ENCODE peak calls at places on chromosomes 4 and X, in four cellular contexts. One of them, this sample, is unnamed.

GRCh38 chrX:44945736-44946135 is 72.7 kb downstream of the KDM6A start:
- DNase-seq in WTC11: no peak
- DNase-seq in HepG2: peak; percentile 10
- DNase-seq in K562: peak; percentile 9
- DNase-seq in this sample: no peak

GRCh38 chrX:99722094-99722493 is 688.0 kb downstream of the PCDH19 start:
- DNase-seq in WTC11: peak; percentile 13
- DNase-seq in HepG2: no peak
- DNase-seq in K562: no peak
- DNase-seq in this sample: no peak

GRCh38 chrX:130878350-130879341 is 24.4 kb downstream of the ENOX2 start:
- DNase-seq in WTC11: no peak
- DNase-seq in HepG2: no peak
- DNase-seq in K562: no peak
- DNase-seq in this sample: no peak

GRCh38 chrX:93673056-93673868 is at the start of gene NAP1L3:
- DNase-seq in WTC11: peak; percentile 57
- DNase-seq in HepG2: peak; percentile 5
- DNase-seq in K562: no peak
- DNase-seq in this sample: no peak

GRCh38 chrX:53089224-53089842 is 4.6 kb upstream of the KANTR start:
- DNase-seq in WTC11: peak; percentile 30
- DNase-seq in HepG2: no peak
- DNase-seq in K562: peak; percentile 38
- DNase-seq in this sample: no peak

GRCh38 chr4:88938138-88938537 is 118.8 kb downstream of the FAM13A start:
- DNase-seq in WTC11: no peak
- DNase-seq in HepG2: no peak
- DNase-seq in K562: no peak
- DNase-seq in this sample: no peak

GRCh38 chrX:123975180-123975579 is 13.7 kb downstream of the STAG2 start:
- DNase-seq in WTC11: no peak
- DNase-seq in HepG2: no peak
- DNase-seq in K562: no peak
- DNase-seq in this sample: no peak

GRCh38 chr4:6087669-6088068 is 69.4 kb upstream of the C4orf50 start:
- DNase-seq in WTC11: peak; percentile 74
- DNase-seq in HepG2: peak; percentile 39
- DNase-seq in K562: peak; percentile 15
- DNase-seq in this sample: no peak

GRCh38 chrX:48971325-48972213 is at the start of gene KCND1:
- DNase-seq in WTC11: peak; percentile 39
- DNase-seq in HepG2: no peak
- DNase-seq in K562: peak; percentile 21
- DNase-seq in this sample: no peak

GRCh38 chr4:164926301-164926700 is 49.3 kb downstream of the APELA start:
- DNase-seq in WTC11: no peak
- DNase-seq in HepG2: no peak
- DNase-seq in K562: no peak
- DNase-seq in this sample: no peak

GRCh38 chr4:39044947-39045734 is 12.9 kb upstream of the TMEM156 start:
- DNase-seq in WTC11: peak; percentile 46
- DNase-seq in HepG2: no peak
- DNase-seq in K562: peak; percentile 72
- DNase-seq in this sample: no peak

GRCh38 chr4:26300314-26301307 is 20.2 kb upstream of the RBPJ start:
- DNase-seq in WTC11: no peak
- DNase-seq in HepG2: no peak
- DNase-seq in K562: no peak
- DNase-seq in this sample: no peak

GRCh38 chr4:118395057-118395679 is 42.4 kb upstream of the PRSS12 start:
- DNase-seq in WTC11: no peak
- DNase-seq in HepG2: no peak
- DNase-seq in K562: no peak
- DNase-seq in this sample: no peak

GRCh38 chr4:139017861-139018260 is 2.3 kb downstream of the NOCT start:
- DNase-seq in WTC11: no peak
- DNase-seq in HepG2: no peak
- DNase-seq in K562: no peak
- DNase-seq in this sample: no peak

GRCh38 chrX:101117701-101118100 is 19.7 kb downstream of the CENPI start:
- DNase-seq in WTC11: no peak
- DNase-seq in HepG2: no peak
- DNase-seq in K562: no peak
- DNase-seq in this sample: no peak

GRCh38 chr4:67558493-67558892 is at the start of gene STAP1:
- DNase-seq in WTC11: no peak
- DNase-seq in HepG2: no peak
- DNase-seq in K562: no peak
- DNase-seq in this sample: no peak

GRCh38 chrX:129108936-129109335 is 414.4 kb downstream of the SMARCA1 start:
- DNase-seq in WTC11: no peak
- DNase-seq in HepG2: no peak
- DNase-seq in K562: no peak
- DNase-seq in this sample: no peak
- TF ChIP-seq CREM in WTC11: no peak
- TF ChIP-seq CREM in HepG2: no peak
- TF ChIP-seq CREM in K562: no peak
- TF ChIP-seq CREM in this sample: no peak

GRCh38 chr4:9987749-9988346 is 33.4 kb downstream of the SLC2A9 start:
- DNase-seq in WTC11: no peak
- DNase-seq in HepG2: no peak
- DNase-seq in K562: no peak
- DNase-seq in this sample: no peak
- TF ChIP-seq CREM in WTC11: no peak
- TF ChIP-seq CREM in HepG2: no peak
- TF ChIP-seq CREM in K562: no peak
- TF ChIP-seq CREM in this sample: no peak

GRCh38 chrX:138995458-138995857 is 283.9 kb upstream of the FGF13 start:
- DNase-seq in WTC11: no peak
- DNase-seq in HepG2: no peak
- DNase-seq in K562: no peak
- DNase-seq in this sample: no peak

GRCh38 chrX:138996268-138996667 is 284.8 kb upstream of the FGF13 start:
- DNase-seq in WTC11: no peak
- DNase-seq in HepG2: no peak
- DNase-seq in K562: no peak
- DNase-seq in this sample: no peak
- TF ChIP-seq CREM in WTC11: no peak
- TF ChIP-seq CREM in HepG2: no peak
- TF ChIP-seq CREM in K562: no peak
- TF ChIP-seq CREM in this sample: no peak

GRCh38 chr4:89949782-89950387 is 55.2 kb downstream of the MMRN1 start:
- DNase-seq in WTC11: no peak
- DNase-seq in HepG2: no peak
- DNase-seq in K562: no peak
- DNase-seq in this sample: no peak
- TF ChIP-seq CREM in WTC11: no peak
- TF ChIP-seq CREM in HepG2: no peak
- TF ChIP-seq CREM in K562: no peak
- TF ChIP-seq CREM in this sample: no peak

GRCh38 chr4:159048166-159048886 is 54.6 kb upstream of the RAPGEF2 start:
- DNase-seq in WTC11: peak; percentile 32
- DNase-seq in HepG2: peak; percentile 84
- DNase-seq in K562: peak; percentile 70
- DNase-seq in this sample: no peak

GRCh38 chr4:159043861-159044260 is 59.0 kb upstream of the RAPGEF2 start:
- DNase-seq in WTC11: no peak
- DNase-seq in HepG2: no peak
- DNase-seq in K562: no peak
- DNase-seq in this sample: no peak

GRCh38 chr4:159047478-159048165 is 55.3 kb upstream of the RAPGEF2 start:
- DNase-seq in WTC11: no peak
- DNase-seq in HepG2: peak; percentile 25
- DNase-seq in K562: peak; percentile 36
- DNase-seq in this sample: no peak

GRCh38 chr4:159045321-159045720 is 57.6 kb upstream of the RAPGEF2 start:
- DNase-seq in WTC11: no peak
- DNase-seq in HepG2: no peak
- DNase-seq in K562: no peak
- DNase-seq in this sample: no peak

DNA sequence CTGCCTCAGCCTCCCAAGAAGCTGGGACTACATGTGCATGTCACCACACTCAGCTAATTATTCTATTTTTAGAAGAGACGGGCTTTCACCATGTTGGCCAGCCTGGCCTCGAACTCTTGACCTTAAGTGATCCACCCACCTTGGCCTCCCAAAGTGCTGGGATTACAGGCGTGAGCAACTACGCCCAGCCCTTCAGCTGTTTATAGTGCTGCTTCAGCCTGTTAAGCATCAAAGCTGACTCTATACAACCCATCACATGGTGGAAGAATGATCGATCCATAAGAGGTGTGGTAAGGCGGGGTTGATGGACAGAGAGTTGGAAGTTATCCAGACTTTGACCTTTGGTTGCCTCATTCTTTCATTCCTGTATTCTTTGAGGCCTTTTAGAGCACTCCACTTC is 56.2 kb upstream of the RAPGEF2 start:
- DNase-seq in WTC11: no peak
- DNase-seq in HepG2: peak; percentile 87
- DNase-seq in K562: peak; percentile 30
- DNase-seq in this sample: no peak
- TF ChIP-seq CREM in WTC11: no peak
- TF ChIP-seq CREM in HepG2: peak; percentile 23
- TF ChIP-seq CREM in K562: no peak
- TF ChIP-seq CREM in this sample: no peak

This sample was measured in GM12878.